ENCODE peak calls at places on chromosomes 4 and X, in nine cellular contexts. One of them, this sample, is unnamed.

GRCh38 chr4:31089815-31090214 is 369.6 kb downstream of the PCDH7 start:
- DNase-seq in CD4-positive, alpha-beta T cell: no peak
- DNase-seq in stimulated activated naive B cell treated with anti-CD40 and anti-IgM and Interleukin-4, amounts not matched to agents 10 μg/mL and 1 μg/mL and 100 μg/mL, for 72 hours: no peak
- DNase-seq in RCC 7860: peak
- DNase-seq in activated naive CD8-positive, alpha-beta T cell treated with anti-CD3 and anti-CD28 coated beads, Interleukin-2, amount 50 U/mL, for 24 hours: no peak
- DNase-seq in GM23248: no peak
- DNase-seq in NCI-H345: peak
- DNase-seq in cardiac fibroblast: peak
- DNase-seq in NK-92 treated with Interleukin-12 subunit alpha and Interleukin-12 subunit beta, amount 100 ng/mL, for 24 hours: no peak
- DNase-seq in this sample: no peak

GRCh38 chr4:154618708-154619315 is 6.4 kb upstream of the FGG start:
- DNase-seq in CD4-positive, alpha-beta T cell: peak
- DNase-seq in stimulated activated naive B cell treated with anti-CD40 and anti-IgM and Interleukin-4, amounts not matched to agents 10 μg/mL and 1 μg/mL and 100 μg/mL, for 72 hours: peak
- DNase-seq in RCC 7860: peak
- DNase-seq in activated naive CD8-positive, alpha-beta T cell treated with anti-CD3 and anti-CD28 coated beads, Interleukin-2, amount 50 U/mL, for 24 hours: peak
- DNase-seq in GM23248: peak
- DNase-seq in NCI-H345: peak
- DNase-seq in cardiac fibroblast: peak
- DNase-seq in NK-92 treated with Interleukin-12 subunit alpha and Interleukin-12 subunit beta, amount 100 ng/mL, for 24 hours: no peak
- DNase-seq in this sample: no peak

GRCh38 chr4:69057620-69058409 is 38.5 kb upstream of the UGT2B7 start:
- DNase-seq in CD4-positive, alpha-beta T cell: no peak
- DNase-seq in stimulated activated naive B cell treated with anti-CD40 and anti-IgM and Interleukin-4, amounts not matched to agents 10 μg/mL and 1 μg/mL and 100 μg/mL, for 72 hours: no peak
- DNase-seq in RCC 7860: peak
- DNase-seq in activated naive CD8-positive, alpha-beta T cell treated with anti-CD3 and anti-CD28 coated beads, Interleukin-2, amount 50 U/mL, for 24 hours: no peak
- DNase-seq in GM23248: no peak
- DNase-seq in NCI-H345: no peak
- DNase-seq in cardiac fibroblast: peak
- DNase-seq in NK-92 treated with Interleukin-12 subunit alpha and Interleukin-12 subunit beta, amount 100 ng/mL, for 24 hours: no peak
- DNase-seq in this sample: no peak

GRCh38 chrX:47380268-47380667 is 9.9 kb downstream of the ZNF157 start:
- DNase-seq in CD4-positive, alpha-beta T cell: peak
- DNase-seq in stimulated activated naive B cell treated with anti-CD40 and anti-IgM and Interleukin-4, amounts not matched to agents 10 μg/mL and 1 μg/mL and 100 μg/mL, for 72 hours: peak
- DNase-seq in RCC 7860: no peak
- DNase-seq in activated naive CD8-positive, alpha-beta T cell treated with anti-CD3 and anti-CD28 coated beads, Interleukin-2, amount 50 U/mL, for 24 hours: peak
- DNase-seq in GM23248: no peak
- DNase-seq in NCI-H345: no peak
- DNase-seq in cardiac fibroblast: no peak
- DNase-seq in NK-92 treated with Interleukin-12 subunit alpha and Interleukin-12 subunit beta, amount 100 ng/mL, for 24 hours: no peak
- DNase-seq in this sample: no peak

GRCh38 chrX:120087289-120088017 is 10.0 kb upstream of the RHOXF2B start:
- DNase-seq in CD4-positive, alpha-beta T cell: no peak
- DNase-seq in stimulated activated naive B cell treated with anti-CD40 and anti-IgM and Interleukin-4, amounts not matched to agents 10 μg/mL and 1 μg/mL and 100 μg/mL, for 72 hours: no peak
- DNase-seq in RCC 7860: no peak
- DNase-seq in activated naive CD8-positive, alpha-beta T cell treated with anti-CD3 and anti-CD28 coated beads, Interleukin-2, amount 50 U/mL, for 24 hours: no peak
- DNase-seq in GM23248: no peak
- DNase-seq in NCI-H345: no peak
- DNase-seq in cardiac fibroblast: no peak
- DNase-seq in NK-92 treated with Interleukin-12 subunit alpha and Interleukin-12 subunit beta, amount 100 ng/mL, for 24 hours: no peak
- DNase-seq in this sample: no peak

GRCh38 chr4:184856277-184856609 is 30.5 kb upstream of the ACSL1 start:
- DNase-seq in CD4-positive, alpha-beta T cell: no peak
- DNase-seq in stimulated activated naive B cell treated with anti-CD40 and anti-IgM and Interleukin-4, amounts not matched to agents 10 μg/mL and 1 μg/mL and 100 μg/mL, for 72 hours: no peak
- DNase-seq in RCC 7860: no peak
- DNase-seq in activated naive CD8-positive, alpha-beta T cell treated with anti-CD3 and anti-CD28 coated beads, Interleukin-2, amount 50 U/mL, for 24 hours: no peak
- DNase-seq in GM23248: no peak
- DNase-seq in NCI-H345: no peak
- DNase-seq in cardiac fibroblast: no peak
- DNase-seq in NK-92 treated with Interleukin-12 subunit alpha and Interleukin-12 subunit beta, amount 100 ng/mL, for 24 hours: no peak
- DNase-seq in this sample: no peak

GRCh38 chr4:21819086-21819485 is 129.5 kb downstream of the KCNIP4 start:
- DNase-seq in CD4-positive, alpha-beta T cell: no peak
- DNase-seq in stimulated activated naive B cell treated with anti-CD40 and anti-IgM and Interleukin-4, amounts not matched to agents 10 μg/mL and 1 μg/mL and 100 μg/mL, for 72 hours: no peak
- DNase-seq in RCC 7860: no peak
- DNase-seq in activated naive CD8-positive, alpha-beta T cell treated with anti-CD3 and anti-CD28 coated beads, Interleukin-2, amount 50 U/mL, for 24 hours: no peak
- DNase-seq in GM23248: peak
- DNase-seq in NCI-H345: no peak
- DNase-seq in cardiac fibroblast: peak
- DNase-seq in NK-92 treated with Interleukin-12 subunit alpha and Interleukin-12 subunit beta, amount 100 ng/mL, for 24 hours: no peak
- DNase-seq in this sample: no peak

GRCh38 chrX:148947399-148948025 is 447.1 kb downstream of the AFF2 start:
- DNase-seq in CD4-positive, alpha-beta T cell: no peak
- DNase-seq in stimulated activated naive B cell treated with anti-CD40 and anti-IgM and Interleukin-4, amounts not matched to agents 10 μg/mL and 1 μg/mL and 100 μg/mL, for 72 hours: no peak
- DNase-seq in RCC 7860: no peak
- DNase-seq in activated naive CD8-positive, alpha-beta T cell treated with anti-CD3 and anti-CD28 coated beads, Interleukin-2, amount 50 U/mL, for 24 hours: no peak
- DNase-seq in GM23248: no peak
- DNase-seq in NCI-H345: no peak
- DNase-seq in cardiac fibroblast: no peak
- DNase-seq in NK-92 treated with Interleukin-12 subunit alpha and Interleukin-12 subunit beta, amount 100 ng/mL, for 24 hours: no peak
- DNase-seq in this sample: no peak

GRCh38 chrX:105189093-105189492 is 31.4 kb downstream of the TEX13A start:
- DNase-seq in CD4-positive, alpha-beta T cell: no peak
- DNase-seq in stimulated activated naive B cell treated with anti-CD40 and anti-IgM and Interleukin-4, amounts not matched to agents 10 μg/mL and 1 μg/mL and 100 μg/mL, for 72 hours: no peak
- DNase-seq in RCC 7860: no peak
- DNase-seq in activated naive CD8-positive, alpha-beta T cell treated with anti-CD3 and anti-CD28 coated beads, Interleukin-2, amount 50 U/mL, for 24 hours: no peak
- DNase-seq in GM23248: no peak
- DNase-seq in NCI-H345: no peak
- DNase-seq in cardiac fibroblast: no peak
- DNase-seq in NK-92 treated with Interleukin-12 subunit alpha and Interleukin-12 subunit beta, amount 100 ng/mL, for 24 hours: no peak
- DNase-seq in this sample: no peak

GRCh38 chr4:84879651-84880200 is 86.8 kb downstream of the WDFY3 start:
- DNase-seq in CD4-positive, alpha-beta T cell: no peak
- DNase-seq in stimulated activated naive B cell treated with anti-CD40 and anti-IgM and Interleukin-4, amounts not matched to agents 10 μg/mL and 1 μg/mL and 100 μg/mL, for 72 hours: no peak
- DNase-seq in RCC 7860: no peak
- DNase-seq in activated naive CD8-positive, alpha-beta T cell treated with anti-CD3 and anti-CD28 coated beads, Interleukin-2, amount 50 U/mL, for 24 hours: no peak
- DNase-seq in GM23248: peak
- DNase-seq in NCI-H345: no peak
- DNase-seq in cardiac fibroblast: no peak
- DNase-seq in NK-92 treated with Interleukin-12 subunit alpha and Interleukin-12 subunit beta, amount 100 ng/mL, for 24 hours: no peak
- DNase-seq in this sample: no peak

GRCh38 chr4:159481936-159482335 is 379.1 kb downstream of the RAPGEF2 start:
- DNase-seq in CD4-positive, alpha-beta T cell: no peak
- DNase-seq in stimulated activated naive B cell treated with anti-CD40 and anti-IgM and Interleukin-4, amounts not matched to agents 10 μg/mL and 1 μg/mL and 100 μg/mL, for 72 hours: no peak
- DNase-seq in RCC 7860: no peak
- DNase-seq in activated naive CD8-positive, alpha-beta T cell treated with anti-CD3 and anti-CD28 coated beads, Interleukin-2, amount 50 U/mL, for 24 hours: no peak
- DNase-seq in GM23248: no peak
- DNase-seq in NCI-H345: no peak
- DNase-seq in cardiac fibroblast: no peak
- DNase-seq in NK-92 treated with Interleukin-12 subunit alpha and Interleukin-12 subunit beta, amount 100 ng/mL, for 24 hours: no peak
- DNase-seq in this sample: no peak

GRCh38 chr4:151407466-151408379 is 1.3 kb upstream of the FHIP1A start:
- DNase-seq in CD4-positive, alpha-beta T cell: no peak
- DNase-seq in stimulated activated naive B cell treated with anti-CD40 and anti-IgM and Interleukin-4, amounts not matched to agents 10 μg/mL and 1 μg/mL and 100 μg/mL, for 72 hours: peak
- DNase-seq in RCC 7860: no peak
- DNase-seq in activated naive CD8-positive, alpha-beta T cell treated with anti-CD3 and anti-CD28 coated beads, Interleukin-2, amount 50 U/mL, for 24 hours: peak
- DNase-seq in GM23248: no peak
- DNase-seq in NCI-H345: no peak
- DNase-seq in cardiac fibroblast: no peak
- DNase-seq in NK-92 treated with Interleukin-12 subunit alpha and Interleukin-12 subunit beta, amount 100 ng/mL, for 24 hours: no peak
- DNase-seq in this sample: no peak

GRCh38 chr4:5982156-5982973 is 35.9 kb downstream of the C4orf50 start:
- DNase-seq in CD4-positive, alpha-beta T cell: no peak
- DNase-seq in stimulated activated naive B cell treated with anti-CD40 and anti-IgM and Interleukin-4, amounts not matched to agents 10 μg/mL and 1 μg/mL and 100 μg/mL, for 72 hours: no peak
- DNase-seq in RCC 7860: no peak
- DNase-seq in activated naive CD8-positive, alpha-beta T cell treated with anti-CD3 and anti-CD28 coated beads, Interleukin-2, amount 50 U/mL, for 24 hours: no peak
- DNase-seq in GM23248: no peak
- DNase-seq in NCI-H345: no peak
- DNase-seq in cardiac fibroblast: no peak
- DNase-seq in NK-92 treated with Interleukin-12 subunit alpha and Interleukin-12 subunit beta, amount 100 ng/mL, for 24 hours: no peak
- DNase-seq in this sample: no peak

GRCh38 chrX:18929775-18930174 is 54.1 kb downstream of the PHKA2 start:
- DNase-seq in CD4-positive, alpha-beta T cell: no peak
- DNase-seq in stimulated activated naive B cell treated with anti-CD40 and anti-IgM and Interleukin-4, amounts not matched to agents 10 μg/mL and 1 μg/mL and 100 μg/mL, for 72 hours: no peak
- DNase-seq in RCC 7860: no peak
- DNase-seq in activated naive CD8-positive, alpha-beta T cell treated with anti-CD3 and anti-CD28 coated beads, Interleukin-2, amount 50 U/mL, for 24 hours: no peak
- DNase-seq in GM23248: no peak
- DNase-seq in NCI-H345: no peak
- DNase-seq in cardiac fibroblast: no peak
- DNase-seq in NK-92 treated with Interleukin-12 subunit alpha and Interleukin-12 subunit beta, amount 100 ng/mL, for 24 hours: no peak
- DNase-seq in this sample: no peak

GRCh38 chr4:189021831-189022230 is 882.6 kb downstream of the TRIML1 start:
- DNase-seq in CD4-positive, alpha-beta T cell: no peak
- DNase-seq in stimulated activated naive B cell treated with anti-CD40 and anti-IgM and Interleukin-4, amounts not matched to agents 10 μg/mL and 1 μg/mL and 100 μg/mL, for 72 hours: no peak
- DNase-seq in RCC 7860: no peak
- DNase-seq in activated naive CD8-positive, alpha-beta T cell treated with anti-CD3 and anti-CD28 coated beads, Interleukin-2, amount 50 U/mL, for 24 hours: no peak
- DNase-seq in GM23248: peak
- DNase-seq in NCI-H345: no peak
- DNase-seq in cardiac fibroblast: peak
- DNase-seq in NK-92 treated with Interleukin-12 subunit alpha and Interleukin-12 subunit beta, amount 100 ng/mL, for 24 hours: no peak
- DNase-seq in this sample: no peak

This sample was measured in GM04504.